ENCODE peak calls at places on chromosomes 7 and 10, in seven cellular contexts. One of them, this sample, is unnamed.

GRCh38 chr7:137727413-137727812 is 119.4 kb downstream of the DGKI start:
- DNase-seq in spleen: no peak
- DNase-seq in heart left ventricle: no peak
- DNase-seq in endothelial cell of umbilical vein: no peak
- DNase-seq in ovary: no peak
- DNase-seq in A549: no peak
- DNase-seq in uterus: no peak
- DNase-seq in this sample: no peak

GRCh38 chr10:12255048-12255447 is 59.1 kb downstream of the CDC123 start:
- DNase-seq in uterus: no peak
- DNase-seq in ovary: no peak
- DNase-seq in spleen: no peak
- DNase-seq in heart left ventricle: no peak
- DNase-seq in A549: no peak
- DNase-seq in endothelial cell of umbilical vein: no peak
- DNase-seq in this sample: no peak

GRCh38 chr7:101031082-101031481 is 11.2 kb downstream of the MUC17 start:
- DNase-seq in A549: peak; percentile 13
- DNase-seq in uterus: no peak
- DNase-seq in endothelial cell of umbilical vein: no peak
- DNase-seq in ovary: no peak
- DNase-seq in heart left ventricle: peak; percentile 27
- DNase-seq in spleen: no peak
- DNase-seq in this sample: no peak

GRCh38 chr7:77281780-77282478 is 82.3 kb upstream of the FGL2 start:
- DNase-seq in ovary: no peak
- DNase-seq in endothelial cell of umbilical vein: no peak
- DNase-seq in uterus: no peak
- DNase-seq in heart left ventricle: no peak
- DNase-seq in A549: no peak
- DNase-seq in spleen: no peak
- DNase-seq in this sample: no peak

GRCh38 chr7:70380315-70381027 is 751.5 kb upstream of the GALNT17 start:
- DNase-seq in spleen: no peak
- DNase-seq in endothelial cell of umbilical vein: no peak
- DNase-seq in ovary: no peak
- DNase-seq in uterus: no peak
- DNase-seq in heart left ventricle: peak; percentile 75
- DNase-seq in A549: no peak
- DNase-seq in this sample: no peak

GRCh38 chr7:124489925-124490324 is 275.7 kb downstream of the GPR37 start:
- DNase-seq in endothelial cell of umbilical vein: no peak
- DNase-seq in heart left ventricle: no peak
- DNase-seq in ovary: no peak
- DNase-seq in A549: peak; percentile 23
- DNase-seq in uterus: no peak
- DNase-seq in spleen: no peak
- DNase-seq in this sample: no peak

GRCh38 chr7:116575853-116576252 is 51.0 kb downstream of the CAV1 start:
- DNase-seq in A549: no peak
- DNase-seq in uterus: no peak
- DNase-seq in endothelial cell of umbilical vein: no peak
- DNase-seq in ovary: no peak
- DNase-seq in heart left ventricle: no peak
- DNase-seq in spleen: no peak
- DNase-seq in this sample: no peak

GRCh38 chr7:13109201-13109600 is 421.8 kb downstream of the ARL4A start:
- DNase-seq in ovary: no peak
- DNase-seq in endothelial cell of umbilical vein: no peak
- DNase-seq in heart left ventricle: no peak
- DNase-seq in spleen: no peak
- DNase-seq in A549: no peak
- DNase-seq in uterus: no peak
- DNase-seq in this sample: no peak

GRCh38 chr10:30114401-30114800 is 55.0 kb upstream of the JCAD start:
- DNase-seq in heart left ventricle: no peak
- DNase-seq in ovary: no peak
- DNase-seq in spleen: no peak
- DNase-seq in A549: no peak
- DNase-seq in uterus: no peak
- DNase-seq in endothelial cell of umbilical vein: peak; percentile 16
- DNase-seq in this sample: no peak

GRCh38 chr10:110169586-110169985 is 37.8 kb upstream of the MXI1 start:
- DNase-seq in uterus: no peak
- DNase-seq in ovary: no peak
- DNase-seq in spleen: no peak
- DNase-seq in heart left ventricle: no peak
- DNase-seq in endothelial cell of umbilical vein: no peak
- DNase-seq in A549: no peak
- DNase-seq in this sample: no peak

GRCh38 chr10:79007843-79008319 is 60.9 kb upstream of the ZMIZ1 start:
- DNase-seq in endothelial cell of umbilical vein: no peak
- DNase-seq in uterus: peak; percentile 54
- DNase-seq in ovary: no peak
- DNase-seq in A549: no peak
- DNase-seq in spleen: no peak
- DNase-seq in heart left ventricle: no peak
- DNase-seq in this sample: no peak

GRCh38 chr10:90313548-90314325 is 544.1 kb downstream of the HTR7 start:
- DNase-seq in uterus: no peak
- DNase-seq in endothelial cell of umbilical vein: peak; percentile 76
- DNase-seq in heart left ventricle: no peak
- DNase-seq in A549: no peak
- DNase-seq in ovary: no peak
- DNase-seq in spleen: no peak
- DNase-seq in this sample: no peak

GRCh38 chr7:3861941-3862340 is 560.9 kb downstream of the SDK1 start:
- DNase-seq in spleen: no peak
- DNase-seq in ovary: peak; percentile 40
- DNase-seq in endothelial cell of umbilical vein: peak; percentile 9
- DNase-seq in uterus: peak; percentile 70
- DNase-seq in heart left ventricle: no peak
- DNase-seq in A549: no peak
- DNase-seq in this sample: no peak

GRCh38 chr10:130029209-130029608 is 65.1 kb upstream of the EBF3 start:
- DNase-seq in endothelial cell of umbilical vein: no peak
- DNase-seq in heart left ventricle: no peak
- DNase-seq in uterus: no peak
- DNase-seq in ovary: no peak
- DNase-seq in spleen: no peak
- DNase-seq in A549: no peak
- DNase-seq in this sample: no peak

GRCh38 chr7:101402081-101402779 is 39.6 kb downstream of the COL26A1 start:
- DNase-seq in heart left ventricle: no peak
- DNase-seq in spleen: no peak
- DNase-seq in uterus: no peak
- DNase-seq in ovary: no peak
- DNase-seq in endothelial cell of umbilical vein: peak; percentile 14
- DNase-seq in A549: peak; percentile 71
- DNase-seq in this sample: no peak

GRCh38 chr10:121155742-121156141 is 304.6 kb downstream of the WDR11 start:
- DNase-seq in spleen: no peak
- DNase-seq in endothelial cell of umbilical vein: no peak
- DNase-seq in A549: no peak
- DNase-seq in uterus: no peak
- DNase-seq in heart left ventricle: no peak
- DNase-seq in ovary: no peak
- DNase-seq in this sample: peak; percentile 65

GRCh38 chr10:110863956-110864355 is 7.8 kb upstream of the PDCD4 start:
- DNase-seq in endothelial cell of umbilical vein: no peak
- DNase-seq in ovary: no peak
- DNase-seq in heart left ventricle: no peak
- DNase-seq in spleen: no peak
- DNase-seq in A549: no peak
- DNase-seq in uterus: no peak
- DNase-seq in this sample: no peak

GRCh38 chr7:50721160-50721559 is 61.5 kb downstream of the GRB10 start:
- DNase-seq in endothelial cell of umbilical vein: peak; percentile 64
- DNase-seq in spleen: no peak
- DNase-seq in heart left ventricle: no peak
- DNase-seq in uterus: no peak
- DNase-seq in ovary: no peak
- DNase-seq in A549: peak; percentile 22
- DNase-seq in this sample: no peak

GRCh38 chr7:158815046-158815445 is 14.3 kb downstream of the ESYT2 start:
- DNase-seq in heart left ventricle: no peak
- DNase-seq in spleen: no peak
- DNase-seq in uterus: no peak
- DNase-seq in endothelial cell of umbilical vein: no peak
- DNase-seq in ovary: no peak
- DNase-seq in A549: no peak
- DNase-seq in this sample: no peak

DNA sequence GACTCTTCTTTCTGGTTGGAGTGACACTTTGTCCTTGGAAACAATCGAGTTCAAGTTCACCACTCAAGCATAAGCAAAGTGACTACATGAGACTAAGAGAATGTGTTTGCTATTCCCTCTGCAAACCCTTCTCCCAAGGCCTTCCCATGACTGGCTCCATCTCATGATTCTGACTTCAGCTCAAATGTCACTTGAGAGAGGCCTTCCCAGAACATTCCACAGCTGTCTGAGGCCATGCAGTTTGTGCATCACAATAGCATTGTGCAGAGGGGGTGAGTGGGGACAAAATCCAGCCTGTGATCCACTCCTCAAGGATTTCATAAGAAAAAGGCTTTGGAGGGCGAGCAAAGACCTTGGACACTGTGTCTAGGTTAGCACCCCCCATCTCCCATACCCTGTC is 6.9 kb upstream of the LRMDA start:
- DNase-seq in endothelial cell of umbilical vein: no peak
- DNase-seq in spleen: no peak
- DNase-seq in uterus: no peak
- DNase-seq in A549: no peak
- DNase-seq in heart left ventricle: no peak
- DNase-seq in ovary: no peak
- DNase-seq in this sample: no peak
- H3K4me3 ChIP-seq in endothelial cell of umbilical vein: no peak overlapping the region
- H3K4me3 ChIP-seq in spleen: no peak overlapping the region
- H3K4me3 ChIP-seq in uterus: no peak overlapping the region
- H3K4me3 ChIP-seq in A549: no peak overlapping the region
- H3K4me3 ChIP-seq in heart left ventricle: no peak overlapping the region
- H3K4me3 ChIP-seq in ovary: no peak overlapping the region
- H3K4me3 ChIP-seq in this sample: no peak overlapping the region

GRCh38 chr7:108771853-108772252 is 202.2 kb downstream of the DNAJB9 start:
- DNase-seq in heart left ventricle: no peak
- DNase-seq in uterus: no peak
- DNase-seq in ovary: no peak
- DNase-seq in spleen: no peak
- DNase-seq in A549: no peak
- DNase-seq in endothelial cell of umbilical vein: no peak
- DNase-seq in this sample: no peak

GRCh38 chr7:108770981-108771728 is 201.5 kb downstream of the DNAJB9 start:
- DNase-seq in uterus: no peak
- DNase-seq in ovary: no peak
- DNase-seq in heart left ventricle: no peak
- DNase-seq in endothelial cell of umbilical vein: no peak
- DNase-seq in spleen: no peak
- DNase-seq in A549: no peak
- DNase-seq in this sample: no peak
- H3K4me1 ChIP-seq in uterus: no peaks in the 10 kb centered on the region
- H3K4me1 ChIP-seq in ovary: no peaks in the 10 kb centered on the region
- H3K4me1 ChIP-seq in heart left ventricle: no peaks in the 10 kb centered on the region
- H3K4me1 ChIP-seq in endothelial cell of umbilical vein: no peaks in the 10 kb centered on the region
- H3K4me1 ChIP-seq in spleen: no peaks in the 10 kb centered on the region
- H3K4me1 ChIP-seq in A549: no peaks in the 10 kb centered on the region
- H3K4me1 ChIP-seq in this sample: no peaks in the 10 kb centered on the region

DNA sequence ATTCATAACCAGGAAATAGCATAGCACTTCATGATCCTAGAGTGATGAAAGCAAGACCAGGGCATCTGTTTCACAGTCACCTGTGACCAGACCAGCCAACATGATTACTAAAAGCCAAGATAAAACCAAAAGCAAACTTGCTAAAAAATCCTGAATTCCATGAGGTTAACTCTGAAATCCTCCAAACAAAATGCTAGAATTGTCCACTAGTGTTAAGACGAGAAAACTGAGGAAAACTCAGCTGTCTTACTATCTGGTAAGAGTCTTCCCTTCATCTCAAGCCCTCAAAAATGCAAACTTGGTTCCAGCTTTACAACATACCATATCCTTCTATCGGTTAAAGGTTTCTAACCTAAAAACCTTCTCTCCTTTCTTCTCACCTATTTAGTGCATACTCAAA is 1.3 kb upstream of the NPM3 start:
- DNase-seq in uterus: no peak
- DNase-seq in A549: no peak
- DNase-seq in endothelial cell of umbilical vein: no peak
- DNase-seq in heart left ventricle: no peak
- DNase-seq in ovary: no peak
- DNase-seq in spleen: no peak
- DNase-seq in this sample: no peak
- TF ChIP-seq POLR2A in uterus: no peak
- TF ChIP-seq POLR2A in A549: no peak
- TF ChIP-seq POLR2A in endothelial cell of umbilical vein: no peak
- TF ChIP-seq POLR2A in heart left ventricle: no peak
- TF ChIP-seq POLR2A in ovary: no peak
- TF ChIP-seq POLR2A in spleen: no peak
- TF ChIP-seq POLR2A in this sample: no peak

GRCh38 chr7:157736341-157736740 is 399.5 kb downstream of the DNAJB6 start:
- DNase-seq in uterus: no peak
- DNase-seq in heart left ventricle: no peak
- DNase-seq in A549: no peak
- DNase-seq in spleen: no peak
- DNase-seq in endothelial cell of umbilical vein: no peak
- DNase-seq in ovary: no peak
- DNase-seq in this sample: no peak
- H3K4me3 ChIP-seq in uterus: no peak overlapping the region
- H3K4me3 ChIP-seq in heart left ventricle: no peak overlapping the region
- H3K4me3 ChIP-seq in A549: no peak overlapping the region
- H3K4me3 ChIP-seq in spleen: no peak overlapping the region
- H3K4me3 ChIP-seq in endothelial cell of umbilical vein: no peak overlapping the region
- H3K4me3 ChIP-seq in ovary: no peak overlapping the region
- H3K4me3 ChIP-seq in this sample: no peak overlapping the region

This sample was measured in Peyer's patch.